ENCODE peak calls at places on chromosomes 1 and 21, in nine cellular contexts. One of them, this sample, is unnamed.

GRCh38 chr1:40774266-40774998 is 9.2 kb upstream of the KCNQ4 start:
- DNase-seq in IMR-90: peak
- DNase-seq in GM20000: peak
- DNase-seq in fibroblast of the aortic adventitia: peak
- DNase-seq in AG09309: no peak
- DNase-seq in lower lobe of right lung: peak
- DNase-seq in mesothelial cell of epicardium: no peak
- DNase-seq in heart right ventricle: no peak
- DNase-seq in nephron progenitor cell: peak
- DNase-seq in this sample: peak

GRCh38 chr1:13832100-13832499 is 132.1 kb downstream of the PRDM2 start:
- DNase-seq in IMR-90: no peak
- DNase-seq in GM20000: no peak
- DNase-seq in fibroblast of the aortic adventitia: no peak
- DNase-seq in AG09309: no peak
- DNase-seq in lower lobe of right lung: no peak
- DNase-seq in mesothelial cell of epicardium: no peak
- DNase-seq in heart right ventricle: no peak
- DNase-seq in nephron progenitor cell: no peak
- DNase-seq in this sample: no peak

GRCh38 chr1:76059461-76059860 is 15.1 kb upstream of the ST6GALNAC3 start:
- DNase-seq in IMR-90: no peak
- DNase-seq in GM20000: no peak
- DNase-seq in fibroblast of the aortic adventitia: no peak
- DNase-seq in AG09309: no peak
- DNase-seq in lower lobe of right lung: no peak
- DNase-seq in mesothelial cell of epicardium: no peak
- DNase-seq in heart right ventricle: no peak
- DNase-seq in nephron progenitor cell: no peak
- DNase-seq in this sample: no peak

GRCh38 chr1:209621329-209621728 is 30.9 kb downstream of the LAMB3 start:
- DNase-seq in IMR-90: no peak
- DNase-seq in GM20000: no peak
- DNase-seq in fibroblast of the aortic adventitia: no peak
- DNase-seq in AG09309: no peak
- DNase-seq in lower lobe of right lung: no peak
- DNase-seq in mesothelial cell of epicardium: no peak
- DNase-seq in heart right ventricle: no peak
- DNase-seq in nephron progenitor cell: no peak
- DNase-seq in this sample: no peak

GRCh38 chr1:33094486-33094885 is 13.5 kb downstream of the AZIN2 start:
- DNase-seq in IMR-90: no peak
- DNase-seq in GM20000: no peak
- DNase-seq in fibroblast of the aortic adventitia: no peak
- DNase-seq in AG09309: no peak
- DNase-seq in lower lobe of right lung: no peak
- DNase-seq in mesothelial cell of epicardium: no peak
- DNase-seq in heart right ventricle: no peak
- DNase-seq in nephron progenitor cell: no peak
- DNase-seq in this sample: no peak

GRCh38 chr1:241138248-241138647 is 218.8 kb downstream of the RGS7 start:
- DNase-seq in IMR-90: no peak
- DNase-seq in GM20000: no peak
- DNase-seq in fibroblast of the aortic adventitia: no peak
- DNase-seq in AG09309: no peak
- DNase-seq in lower lobe of right lung: no peak
- DNase-seq in mesothelial cell of epicardium: no peak
- DNase-seq in heart right ventricle: no peak
- DNase-seq in nephron progenitor cell: no peak
- DNase-seq in this sample: no peak

GRCh38 chr1:164707868-164708331 is 148.9 kb downstream of the PBX1 start:
- DNase-seq in IMR-90: peak
- DNase-seq in GM20000: no peak
- DNase-seq in fibroblast of the aortic adventitia: peak
- DNase-seq in AG09309: peak
- DNase-seq in lower lobe of right lung: no peak
- DNase-seq in mesothelial cell of epicardium: no peak
- DNase-seq in heart right ventricle: no peak
- DNase-seq in nephron progenitor cell: no peak
- DNase-seq in this sample: no peak

GRCh38 chr1:65002508-65003315 is 36.4 kb upstream of the JAK1 start:
- DNase-seq in IMR-90: peak
- DNase-seq in GM20000: peak
- DNase-seq in fibroblast of the aortic adventitia: peak
- DNase-seq in AG09309: peak
- DNase-seq in lower lobe of right lung: peak
- DNase-seq in mesothelial cell of epicardium: peak
- DNase-seq in heart right ventricle: peak
- DNase-seq in nephron progenitor cell: peak
- DNase-seq in this sample: peak

GRCh38 chr1:234699795-234700665 is 90.1 kb upstream of the IRF2BP2 start:
- DNase-seq in IMR-90: peak
- DNase-seq in GM20000: peak
- DNase-seq in fibroblast of the aortic adventitia: peak
- DNase-seq in AG09309: no peak
- DNase-seq in lower lobe of right lung: no peak
- DNase-seq in mesothelial cell of epicardium: no peak
- DNase-seq in heart right ventricle: peak
- DNase-seq in nephron progenitor cell: no peak
- DNase-seq in this sample: no peak

GRCh38 chr1:39954870-39955546 is at the start of gene MFSD2A:
- DNase-seq in IMR-90: peak
- DNase-seq in GM20000: peak
- DNase-seq in fibroblast of the aortic adventitia: peak
- DNase-seq in AG09309: peak
- DNase-seq in lower lobe of right lung: peak
- DNase-seq in mesothelial cell of epicardium: peak
- DNase-seq in heart right ventricle: peak
- DNase-seq in nephron progenitor cell: peak
- DNase-seq in this sample: peak

GRCh38 chr1:25161981-25162380 is 70.3 kb downstream of the SYF2 start:
- DNase-seq in IMR-90: no peak
- DNase-seq in GM20000: no peak
- DNase-seq in fibroblast of the aortic adventitia: peak
- DNase-seq in AG09309: peak
- DNase-seq in lower lobe of right lung: no peak
- DNase-seq in mesothelial cell of epicardium: no peak
- DNase-seq in heart right ventricle: no peak
- DNase-seq in nephron progenitor cell: no peak
- DNase-seq in this sample: no peak

GRCh38 chr1:17342014-17342441 is 30.0 kb upstream of the PADI6 start:
- DNase-seq in IMR-90: no peak
- DNase-seq in GM20000: no peak
- DNase-seq in fibroblast of the aortic adventitia: no peak
- DNase-seq in AG09309: no peak
- DNase-seq in lower lobe of right lung: no peak
- DNase-seq in mesothelial cell of epicardium: no peak
- DNase-seq in heart right ventricle: no peak
- DNase-seq in nephron progenitor cell: no peak
- DNase-seq in this sample: no peak

GRCh38 chr1:223189903-223190724 is 47.1 kb upstream of the TLR5 start:
- DNase-seq in IMR-90: peak
- DNase-seq in GM20000: peak
- DNase-seq in fibroblast of the aortic adventitia: peak
- DNase-seq in AG09309: peak
- DNase-seq in lower lobe of right lung: no peak
- DNase-seq in mesothelial cell of epicardium: no peak
- DNase-seq in heart right ventricle: no peak
- DNase-seq in nephron progenitor cell: no peak
- DNase-seq in this sample: no peak

GRCh38 chr1:23393706-23394105 is 24.1 kb upstream of the ZNF436 start:
- DNase-seq in IMR-90: peak
- DNase-seq in GM20000: no peak
- DNase-seq in fibroblast of the aortic adventitia: peak
- DNase-seq in AG09309: no peak
- DNase-seq in lower lobe of right lung: no peak
- DNase-seq in mesothelial cell of epicardium: no peak
- DNase-seq in heart right ventricle: peak
- DNase-seq in nephron progenitor cell: no peak
- DNase-seq in this sample: no peak

DNA sequence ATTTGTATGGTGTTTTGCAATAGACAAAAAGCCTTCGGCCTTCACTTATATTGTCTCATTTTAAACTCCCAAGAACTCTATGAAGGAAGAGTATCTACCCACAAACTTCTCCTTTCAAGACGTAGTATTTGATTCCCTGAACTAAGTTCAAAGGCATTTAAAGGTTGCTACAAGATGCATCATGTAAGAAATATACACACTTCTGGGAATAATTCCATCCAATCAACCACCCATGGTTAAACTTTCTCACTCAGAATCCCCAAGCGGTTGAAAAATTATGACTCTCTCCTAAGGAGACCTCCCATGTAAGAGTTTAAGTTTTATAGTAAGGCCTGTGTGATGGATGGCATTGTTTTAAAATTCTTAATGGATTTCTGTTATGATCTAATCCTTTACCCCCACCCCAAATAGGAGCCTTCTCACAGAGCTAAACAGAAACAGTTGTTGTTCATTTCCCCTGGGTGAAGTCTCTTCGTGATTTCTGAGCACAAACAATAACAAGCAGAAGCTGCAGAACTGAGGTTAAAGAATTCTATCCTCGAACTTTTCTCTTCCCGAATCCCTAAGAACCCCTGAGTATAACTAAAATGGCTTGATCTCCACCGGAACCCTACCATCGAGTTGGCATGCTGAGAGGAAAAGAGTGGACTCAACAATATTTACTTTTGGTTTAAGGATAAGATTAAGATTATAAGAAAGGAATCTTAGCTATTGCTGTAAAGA is 185.0 kb downstream of the TGFBR3 start:
- DNase-seq in IMR-90: peak
- DNase-seq in GM20000: no peak
- DNase-seq in fibroblast of the aortic adventitia: peak
- DNase-seq in AG09309: no peak
- DNase-seq in lower lobe of right lung: no peak
- DNase-seq in mesothelial cell of epicardium: no peak
- DNase-seq in heart right ventricle: no peak
- DNase-seq in nephron progenitor cell: no peak
- DNase-seq in this sample: no peak
- TF ChIP-seq CTCF in IMR-90: no peak
- TF ChIP-seq CTCF in GM20000: no peak
- TF ChIP-seq CTCF in fibroblast of the aortic adventitia: no peak
- TF ChIP-seq CTCF in AG09309: no peak
- TF ChIP-seq CTCF in lower lobe of right lung: no peak
- TF ChIP-seq CTCF in mesothelial cell of epicardium: no peak
- TF ChIP-seq CTCF in heart right ventricle: no peak
- TF ChIP-seq CTCF in nephron progenitor cell: no peak
- TF ChIP-seq CTCF in this sample: no peak

DNA sequence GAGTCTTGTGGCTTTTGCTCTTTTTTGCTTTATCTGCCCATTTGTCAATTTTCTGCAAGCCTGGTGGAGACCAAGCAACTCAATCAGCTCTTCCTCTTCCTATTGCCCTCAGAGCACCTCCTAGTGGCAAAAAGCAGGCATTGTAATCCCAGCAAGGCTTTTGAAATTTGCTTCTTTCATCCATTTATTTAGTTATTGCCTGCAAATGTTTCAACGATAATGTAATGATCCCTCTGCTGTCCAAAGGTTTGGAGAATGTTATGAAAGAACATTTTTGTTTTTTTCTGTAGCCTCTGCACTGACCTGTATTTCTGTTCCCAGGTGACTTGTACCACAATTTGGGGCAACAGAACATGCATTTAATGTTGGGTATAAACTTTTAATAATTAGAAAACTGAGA is 127.8 kb downstream of the GABPA start:
- DNase-seq in IMR-90: peak
- DNase-seq in GM20000: peak
- DNase-seq in fibroblast of the aortic adventitia: peak
- DNase-seq in AG09309: no peak
- DNase-seq in lower lobe of right lung: no peak
- DNase-seq in mesothelial cell of epicardium: no peak
- DNase-seq in heart right ventricle: no peak
- DNase-seq in nephron progenitor cell: peak
- DNase-seq in this sample: no peak
- TF ChIP-seq CTCF in IMR-90: peak
- TF ChIP-seq CTCF in GM20000: peak
- TF ChIP-seq CTCF in fibroblast of the aortic adventitia: peak
- TF ChIP-seq CTCF in AG09309: peak
- TF ChIP-seq CTCF in lower lobe of right lung: peak
- TF ChIP-seq CTCF in mesothelial cell of epicardium: no peak
- TF ChIP-seq CTCF in heart right ventricle: peak
- TF ChIP-seq CTCF in nephron progenitor cell: peak
- TF ChIP-seq CTCF in this sample: peak

DNA sequence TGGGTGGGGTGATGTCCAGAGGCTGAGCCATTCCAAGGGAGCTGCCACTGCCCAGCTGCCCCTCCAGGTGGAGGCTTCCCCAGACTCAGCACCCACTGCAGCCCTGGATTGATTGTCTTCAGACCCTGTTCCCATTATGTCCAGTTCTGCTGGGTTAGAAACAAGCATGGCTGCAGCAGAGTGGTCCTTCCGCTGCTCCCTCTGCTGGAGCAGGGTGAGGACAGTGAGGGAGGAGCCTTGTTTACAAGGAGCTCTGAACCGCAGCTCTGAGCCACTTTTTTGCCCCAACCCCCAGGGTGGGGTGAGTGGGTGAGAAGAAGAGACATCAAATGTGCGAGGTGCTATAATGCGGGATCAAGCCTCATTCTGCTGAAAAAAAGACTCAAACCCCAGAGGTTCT is 2.3 kb downstream of the TNNT2 start:
- DNase-seq in IMR-90: no peak
- DNase-seq in GM20000: no peak
- DNase-seq in fibroblast of the aortic adventitia: no peak
- DNase-seq in AG09309: no peak
- DNase-seq in lower lobe of right lung: no peak
- DNase-seq in mesothelial cell of epicardium: no peak
- DNase-seq in heart right ventricle: no peak
- DNase-seq in nephron progenitor cell: no peak
- DNase-seq in this sample: no peak
- TF ChIP-seq CTCF in IMR-90: peak
- TF ChIP-seq CTCF in GM20000: no peak
- TF ChIP-seq CTCF in fibroblast of the aortic adventitia: peak
- TF ChIP-seq CTCF in AG09309: no peak
- TF ChIP-seq CTCF in lower lobe of right lung: no peak
- TF ChIP-seq CTCF in mesothelial cell of epicardium: no peak
- TF ChIP-seq CTCF in heart right ventricle: no peak
- TF ChIP-seq CTCF in nephron progenitor cell: no peak
- TF ChIP-seq CTCF in this sample: no peak

GRCh38 chr1:161766102-161766981 is at the start of gene ATF6:
- DNase-seq in IMR-90: peak
- DNase-seq in GM20000: peak
- DNase-seq in fibroblast of the aortic adventitia: peak
- DNase-seq in AG09309: peak
- DNase-seq in lower lobe of right lung: peak
- DNase-seq in mesothelial cell of epicardium: peak
- DNase-seq in heart right ventricle: peak
- DNase-seq in nephron progenitor cell: peak
- DNase-seq in this sample: peak

GRCh38 chr1:161768461-161768860 is 2.3 kb downstream of the ATF6 start:
- DNase-seq in IMR-90: no peak
- DNase-seq in GM20000: no peak
- DNase-seq in fibroblast of the aortic adventitia: no peak
- DNase-seq in AG09309: no peak
- DNase-seq in lower lobe of right lung: no peak
- DNase-seq in mesothelial cell of epicardium: no peak
- DNase-seq in heart right ventricle: no peak
- DNase-seq in nephron progenitor cell: no peak
- DNase-seq in this sample: no peak

GRCh38 chr1:161768986-161769672 is 3.0 kb downstream of the ATF6 start:
- DNase-seq in IMR-90: no peak
- DNase-seq in GM20000: no peak
- DNase-seq in fibroblast of the aortic adventitia: peak
- DNase-seq in AG09309: no peak
- DNase-seq in lower lobe of right lung: no peak
- DNase-seq in mesothelial cell of epicardium: no peak
- DNase-seq in heart right ventricle: no peak
- DNase-seq in nephron progenitor cell: no peak
- DNase-seq in this sample: no peak

GRCh38 chr1:161763522-161764098 is 2.5 kb upstream of the ATF6 start:
- DNase-seq in IMR-90: no peak
- DNase-seq in GM20000: peak
- DNase-seq in fibroblast of the aortic adventitia: no peak
- DNase-seq in AG09309: no peak
- DNase-seq in lower lobe of right lung: no peak
- DNase-seq in mesothelial cell of epicardium: no peak
- DNase-seq in heart right ventricle: no peak
- DNase-seq in nephron progenitor cell: peak
- DNase-seq in this sample: no peak
- TF ChIP-seq CTCF in IMR-90: peak
- TF ChIP-seq CTCF in GM20000: peak
- TF ChIP-seq CTCF in fibroblast of the aortic adventitia: peak
- TF ChIP-seq CTCF in AG09309: peak
- TF ChIP-seq CTCF in lower lobe of right lung: peak
- TF ChIP-seq CTCF in mesothelial cell of epicardium: no peak
- TF ChIP-seq CTCF in heart right ventricle: peak
- TF ChIP-seq CTCF in nephron progenitor cell: peak
- TF ChIP-seq CTCF in this sample: peak

This sample was measured in activated B cell treated with CpG ODN at 0.5 μM for 24 hours.